ENCODE peak calls at places on chromosomes 5 and 9, in seven cellular contexts. One of them, this sample, is unnamed.

GRCh38 chr5:68381060-68381459 is 165.5 kb downstream of the PIK3R1 start:
- DNase-seq in posterior vena cava: no peak
- DNase-seq in activated naive CD4-positive, alpha-beta T cell: no peak
- DNase-seq in AML-193: no peak
- DNase-seq in A172: no peak
- DNase-seq in NCI-H146: no peak
- DNase-seq in GM04504: no peak
- DNase-seq in this sample: no peak

GRCh38 chr5:132591140-132591539 is 34.4 kb downstream of the RAD50 start:
- DNase-seq in NCI-H146: no peak
- DNase-seq in activated naive CD4-positive, alpha-beta T cell: no peak
- DNase-seq in A172: no peak
- DNase-seq in AML-193: no peak
- DNase-seq in posterior vena cava: no peak
- DNase-seq in GM04504: no peak
- DNase-seq in this sample: no peak

GRCh38 chr5:54443264-54443663 is 12.2 kb upstream of the HSPB3 start:
- DNase-seq in posterior vena cava: no peak
- DNase-seq in AML-193: peak
- DNase-seq in NCI-H146: no peak
- DNase-seq in A172: peak
- DNase-seq in activated naive CD4-positive, alpha-beta T cell: no peak
- DNase-seq in GM04504: no peak
- DNase-seq in this sample: peak

GRCh38 chr5:92838253-92838652 is 742.8 kb downstream of the NR2F1-AS1 start:
- DNase-seq in NCI-H146: peak
- DNase-seq in posterior vena cava: no peak
- DNase-seq in AML-193: no peak
- DNase-seq in GM04504: no peak
- DNase-seq in activated naive CD4-positive, alpha-beta T cell: no peak
- DNase-seq in A172: no peak
- DNase-seq in this sample: no peak

GRCh38 chr9:13597427-13597826 is 317.9 kb upstream of the MPDZ start:
- DNase-seq in GM04504: no peak
- DNase-seq in NCI-H146: no peak
- DNase-seq in A172: no peak
- DNase-seq in posterior vena cava: no peak
- DNase-seq in AML-193: no peak
- DNase-seq in activated naive CD4-positive, alpha-beta T cell: no peak
- DNase-seq in this sample: no peak

GRCh38 chr5:133275631-133276030 is 223.8 kb downstream of the HSPA4 start:
- DNase-seq in NCI-H146: no peak
- DNase-seq in posterior vena cava: no peak
- DNase-seq in GM04504: no peak
- DNase-seq in activated naive CD4-positive, alpha-beta T cell: no peak
- DNase-seq in AML-193: no peak
- DNase-seq in A172: no peak
- DNase-seq in this sample: no peak

GRCh38 chr5:168818586-168818985 is 239.4 kb upstream of the PANK3 start:
- DNase-seq in posterior vena cava: no peak
- DNase-seq in NCI-H146: no peak
- DNase-seq in GM04504: no peak
- DNase-seq in AML-193: no peak
- DNase-seq in A172: no peak
- DNase-seq in activated naive CD4-positive, alpha-beta T cell: no peak
- DNase-seq in this sample: no peak

GRCh38 chr9:107309271-107309670 is 26.2 kb downstream of the RAD23B start:
- DNase-seq in NCI-H146: no peak
- DNase-seq in posterior vena cava: no peak
- DNase-seq in GM04504: no peak
- DNase-seq in AML-193: no peak
- DNase-seq in activated naive CD4-positive, alpha-beta T cell: no peak
- DNase-seq in A172: no peak
- DNase-seq in this sample: no peak

GRCh38 chr9:2093920-2094597 is 78.9 kb downstream of the SMARCA2 start:
- DNase-seq in NCI-H146: no peak
- DNase-seq in A172: peak
- DNase-seq in AML-193: no peak
- DNase-seq in posterior vena cava: no peak
- DNase-seq in activated naive CD4-positive, alpha-beta T cell: no peak
- DNase-seq in GM04504: peak
- DNase-seq in this sample: no peak

GRCh38 chr5:80181618-80182211 is 74.1 kb downstream of the SERINC5 start:
- DNase-seq in GM04504: no peak
- DNase-seq in posterior vena cava: no peak
- DNase-seq in NCI-H146: no peak
- DNase-seq in AML-193: peak
- DNase-seq in A172: peak
- DNase-seq in activated naive CD4-positive, alpha-beta T cell: peak
- DNase-seq in this sample: peak

GRCh38 chr5:109329296-109330252 is 80.2 kb downstream of the PJA2 start:
- DNase-seq in AML-193: peak
- DNase-seq in posterior vena cava: no peak
- DNase-seq in A172: peak
- DNase-seq in GM04504: peak
- DNase-seq in activated naive CD4-positive, alpha-beta T cell: no peak
- DNase-seq in NCI-H146: no peak
- DNase-seq in this sample: no peak

GRCh38 chr5:135569755-135570452 is 8.9 kb downstream of the CXCL14 start:
- DNase-seq in A172: peak
- DNase-seq in activated naive CD4-positive, alpha-beta T cell: no peak
- DNase-seq in posterior vena cava: peak
- DNase-seq in NCI-H146: peak
- DNase-seq in GM04504: no peak
- DNase-seq in AML-193: peak
- DNase-seq in this sample: no peak

GRCh38 chr9:129278391-129279237 is 100.6 kb upstream of the IER5L start:
- DNase-seq in NCI-H146: no peak
- DNase-seq in A172: peak
- DNase-seq in GM04504: no peak
- DNase-seq in AML-193: no peak
- DNase-seq in posterior vena cava: peak
- DNase-seq in activated naive CD4-positive, alpha-beta T cell: no peak
- DNase-seq in this sample: peak

GRCh38 chr5:121668635-121669034 is 183.0 kb upstream of the FTMT start:
- DNase-seq in AML-193: no peak
- DNase-seq in A172: peak
- DNase-seq in activated naive CD4-positive, alpha-beta T cell: no peak
- DNase-seq in posterior vena cava: no peak
- DNase-seq in GM04504: no peak
- DNase-seq in NCI-H146: no peak
- DNase-seq in this sample: no peak

This sample was measured in Caki2.